ENCODE peak calls at places on chromosome 21, in nine cellular contexts. V, O, T, Z, S, U, Q, Y and B are unnamed samples.

GRCh38 chr21:34580181-34580700 is 34.7 kb downstream of the RCAN1 start:
- DNase-seq in V (no peak), O (no peak), T (no peak), Z (no peak), S (peak), U (no peak), Q (no peak), Y (no peak), B (peak)

GRCh38 chr21:45096216-45096615 is 21.8 kb downstream of the ADARB1 start:
- DNase-seq in V (no peak), O (no peak), T (no peak), Z (no peak), S (peak), U (no peak), Q (no peak), Y (no peak), B (no peak)

GRCh38 chr21:27513825-27514224 is 546.9 kb upstream of the ADAMTS5 start:
- DNase-seq in V (no peak), O (no peak), T (no peak), Z (no peak), S (peak), U (no peak), Q (no peak), Y (no peak), B (no peak)

GRCh38 chr21:46557469-46557868 is 47.4 kb downstream of the S100B start:
- DNase-seq in V (no peak), O (no peak), T (no peak), Z (no peak), S (no peak), U (no peak), Q (peak), Y (no peak), B (peak)

GRCh38 chr21:42162831-42163510 is 56.0 kb upstream of the ABCG1 start:
- DNase-seq in V (no peak), O (no peak), T (no peak), Z (no peak), S (no peak), U (no peak), Q (no peak), Y (no peak), B (no peak)

GRCh38 chr21:43916691-43917514 is 51.9 kb downstream of the AGPAT3 start:
- DNase-seq in V (peak), O (no peak), T (no peak), Z (no peak), S (no peak), U (no peak), Q (peak), Y (peak), B (no peak)

GRCh38 chr21:39033878-39034589 is 149.2 kb downstream of the PSMG1 start:
- DNase-seq in V (no peak), O (no peak), T (no peak), Z (no peak), S (peak), U (no peak), Q (no peak), Y (no peak), B (no peak)

GRCh38 chr21:38311091-38311490 is 54.3 kb downstream of the KCNJ15 start:
- DNase-seq in V (no peak), O (no peak), T (no peak), Z (no peak), S (no peak), U (no peak), Q (no peak), Y (no peak), B (no peak)

GRCh38 chr21:26157842-26158241 is 12.7 kb downstream of the APP start:
- DNase-seq in V (no peak), O (no peak), T (no peak), Z (no peak), S (no peak), U (no peak), Q (no peak), Y (no peak), B (peak)

GRCh38 chr21:29645666-29646553 is 293.9 kb downstream of the GRIK1 start:
- DNase-seq in V (no peak), O (no peak), T (no peak), Z (no peak), S (no peak), U (no peak), Q (no peak), Y (no peak), B (no peak)

GRCh38 chr21:43306911-43307676 is 119.8 kb downstream of the SIK1 start:
- DNase-seq in V (no peak), O (peak), T (no peak), Z (no peak), S (no peak), U (no peak), Q (no peak), Y (no peak), B (peak)

GRCh38 chr21:37196847-37197246 is 70.3 kb downstream of the VPS26C start:
- DNase-seq in V (no peak), O (no peak), T (no peak), Z (no peak), S (no peak), U (no peak), Q (no peak), Y (no peak), B (no peak)

GRCh38 chr21:45069085-45069484 is 5.3 kb upstream of the ADARB1 start:
- DNase-seq in V (no peak), O (no peak), T (no peak), Z (no peak), S (no peak), U (no peak), Q (no peak), Y (no peak), B (no peak)

GRCh38 chr21:36325373-36326010 is 5.5 kb downstream of the MORC3 start:
- DNase-seq in V (no peak), O (no peak), T (no peak), Z (no peak), S (no peak), U (no peak), Q (no peak), Y (no peak), B (no peak)

GRCh38 chr21:28944296-28944695 is 48.4 kb downstream of the LTN1 start:
- DNase-seq in V (no peak), O (no peak), T (no peak), Z (no peak), S (peak), U (no peak), Q (no peak), Y (no peak), B (no peak)

GRCh38 chr21:28801906-28802305 is 190.8 kb downstream of the LTN1 start:
- DNase-seq in V (no peak), O (no peak), T (no peak), Z (no peak), S (no peak), U (no peak), Q (no peak), Y (no peak), B (no peak)

GRCh38 chr21:32352556-32352955 is 40.3 kb downstream of the URB1 start:
- DNase-seq in V (no peak), O (no peak), T (no peak), Z (no peak), S (no peak), U (no peak), Q (no peak), Y (no peak), B (peak)

GRCh38 chr21:36210779-36211659 is 54.4 kb downstream of the DOP1B start:
- DNase-seq in V (no peak), O (no peak), T (no peak), Z (no peak), S (no peak), U (no peak), Q (no peak), Y (no peak), B (peak)

GRCh38 chr21:46153259-46154154 is 1.9 kb downstream of the FTCD start:
- DNase-seq in V (peak), O (peak), T (peak), Z (no peak), S (peak), U (no peak), Q (peak), Y (no peak), B (peak)

GRCh38 chr21:45456014-45456835 is 51.3 kb downstream of the COL18A1 start:
- DNase-seq in V (no peak), O (peak), T (no peak), Z (no peak), S (no peak), U (no peak), Q (no peak), Y (no peak), B (no peak)

GRCh38 chr21:45376459-45377324 is 28.3 kb upstream of the COL18A1 start:
- DNase-seq in V (no peak), O (peak), T (no peak), Z (no peak), S (no peak), U (no peak), Q (no peak), Y (no peak), B (peak)

GRCh38 chr21:16534408-16535099 is 804.8 kb downstream of the USP25 start:
- DNase-seq in V (no peak), O (peak), T (peak), Z (peak), S (peak), U (peak), Q (no peak), Y (no peak), B (no peak)

GRCh38 chr21:25506887-25507286 is 100.4 kb downstream of the MRPL39 start:
- DNase-seq in V (no peak), O (no peak), T (no peak), Z (no peak), S (no peak), U (peak), Q (no peak), Y (no peak), B (no peak)

GRCh38 chr21:44793269-44794030 is 8.2 kb downstream of the UBE2G2 start:
- DNase-seq in V (peak), O (no peak), T (peak), Z (no peak), S (peak), U (peak), Q (peak), Y (peak), B (peak)

GRCh38 chr21:41593051-41593783 is 85.3 kb upstream of the TMPRSS2 start:
- DNase-seq in V (no peak), O (no peak), T (no peak), Z (no peak), S (no peak), U (no peak), Q (no peak), Y (no peak), B (no peak)

GRCh38 chr21:36873511-36873910 is 93.0 kb downstream of the HLCS start:
- DNase-seq in V (no peak), O (no peak), T (no peak), Z (no peak), S (no peak), U (no peak), Q (no peak), Y (no peak), B (no peak)

GRCh38 chr21:42262826-42263225 is 43.9 kb downstream of the ABCG1 start:
- DNase-seq in V (no peak), O (peak), T (no peak), Z (no peak), S (peak), U (no peak), Q (peak), Y (no peak), B (no peak)